ENCODE peak calls at places on chromosomes 4 and X, in four cellular contexts. One of them, this sample, is unnamed.

GRCh38 chrX:103586314-103586646 is 965 bp downstream of the TCEAL4 start:
- DNase-seq in SK-N-SH: peak; percentile 6
- DNase-seq in H1: no peak
- DNase-seq in GM12878: no peak
- DNase-seq in this sample: no peak

GRCh38 chr4:75633846-75634245 is 3.5 kb upstream of the CDKL2 start:
- DNase-seq in GM12878: no peak
- DNase-seq in SK-N-SH: no peak
- DNase-seq in H1: no peak
- DNase-seq in this sample: no peak

GRCh38 chr4:83255584-83255983 is 29.0 kb downstream of the COQ2 start:
- DNase-seq in H1: no peak
- DNase-seq in SK-N-SH: no peak
- DNase-seq in GM12878: no peak
- DNase-seq in this sample: no peak

GRCh38 chrX:16828126-16828908 is 41.8 kb downstream of the RBBP7 start:
- DNase-seq in GM12878: no peak
- DNase-seq in SK-N-SH: no peak
- DNase-seq in H1: no peak
- DNase-seq in this sample: no peak

GRCh38 chr4:1746265-1746691 is 25.0 kb downstream of the TACC3 start:
- DNase-seq in SK-N-SH: peak; percentile 96
- DNase-seq in GM12878: no peak
- DNase-seq in H1: peak; percentile 85
- DNase-seq in this sample: peak; percentile 86

GRCh38 chr4:44985152-44985551 is 258.8 kb upstream of the GNPDA2 start:
- DNase-seq in H1: no peak
- DNase-seq in SK-N-SH: no peak
- DNase-seq in GM12878: no peak
- DNase-seq in this sample: no peak

GRCh38 chr4:38856524-38857337 is at the start of gene TLR6:
- DNase-seq in H1: no peak
- DNase-seq in GM12878: peak; percentile 91
- DNase-seq in SK-N-SH: peak; percentile 51
- DNase-seq in this sample: peak; percentile 51

GRCh38 chrX:625137-625691 is 5.4 kb upstream of the SHOX start:
- DNase-seq in GM12878: no peak
- DNase-seq in H1: no peak
- DNase-seq in SK-N-SH: no peak
- DNase-seq in this sample: no peak

GRCh38 chrX:55074851-55075467 is at the start of gene PAGE2B:
- DNase-seq in GM12878: no peak
- DNase-seq in H1: no peak
- DNase-seq in SK-N-SH: no peak
- DNase-seq in this sample: peak; percentile 8

GRCh38 chrX:150199181-150199580 is 163.9 kb upstream of the MAMLD1 start:
- DNase-seq in H1: no peak
- DNase-seq in GM12878: no peak
- DNase-seq in SK-N-SH: no peak
- DNase-seq in this sample: no peak

GRCh38 chr4:185532327-185532726 is 3.0 kb downstream of the PDLIM3 start:
- DNase-seq in GM12878: no peak
- DNase-seq in H1: no peak
- DNase-seq in SK-N-SH: peak; percentile 16
- DNase-seq in this sample: no peak

GRCh38 chrX:137695405-137695804 is 129.5 kb downstream of the ZIC3 start:
- DNase-seq in SK-N-SH: no peak
- DNase-seq in GM12878: no peak
- DNase-seq in H1: no peak
- DNase-seq in this sample: no peak

GRCh38 chr4:41757521-41758156 is 9.1 kb upstream of the PHOX2B start:
- DNase-seq in GM12878: no peak
- DNase-seq in H1: no peak
- DNase-seq in SK-N-SH: no peak
- DNase-seq in this sample: no peak

DNA sequence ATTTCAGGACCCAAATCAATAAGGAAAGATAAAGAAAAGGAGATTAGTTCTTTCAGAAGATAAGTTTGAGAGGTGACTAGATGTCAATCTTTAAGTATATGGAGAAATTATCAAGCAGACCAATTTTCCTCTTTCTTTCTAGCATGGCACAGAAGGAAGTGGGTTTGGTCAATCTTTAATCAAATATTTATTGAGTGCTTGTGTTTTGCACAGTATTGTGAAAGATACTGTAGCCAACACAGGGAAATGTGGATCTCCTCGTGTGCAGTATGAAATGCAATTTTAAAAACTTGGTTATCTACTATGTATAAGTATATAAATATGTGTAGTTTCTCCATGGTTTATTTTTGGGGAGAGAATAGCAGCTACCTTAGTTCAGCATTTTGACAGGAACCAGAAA is 655.2 kb downstream of the RAPGEF2 start:
- DNase-seq in SK-N-SH: no peak
- DNase-seq in GM12878: no peak
- DNase-seq in H1: no peak
- DNase-seq in this sample: no peak
- TF ChIP-seq NRF1 in SK-N-SH: no peak
- TF ChIP-seq NRF1 in GM12878: no peak
- TF ChIP-seq NRF1 in H1: no peak
- TF ChIP-seq NRF1 in this sample: no peak

GRCh38 chr4:61555789-61556188 is 355.7 kb downstream of the ADGRL3 start:
- DNase-seq in H1: no peak
- DNase-seq in SK-N-SH: no peak
- DNase-seq in GM12878: no peak
- DNase-seq in this sample: no peak
- TF ChIP-seq NRF1 in H1: no peak
- TF ChIP-seq NRF1 in SK-N-SH: no peak
- TF ChIP-seq NRF1 in GM12878: no peak
- TF ChIP-seq NRF1 in this sample: no peak

GRCh38 chr4:10981611-10982010 is 297.0 kb upstream of the CLNK start:
- DNase-seq in H1: no peak
- DNase-seq in SK-N-SH: no peak
- DNase-seq in GM12878: no peak
- DNase-seq in this sample: no peak

GRCh38 chr4:10983885-10984284 is 299.3 kb upstream of the CLNK start:
- DNase-seq in H1: no peak
- DNase-seq in SK-N-SH: no peak
- DNase-seq in GM12878: no peak
- DNase-seq in this sample: no peak

GRCh38 chr4:10982305-10982704 is 297.7 kb upstream of the CLNK start:
- DNase-seq in H1: no peak
- DNase-seq in SK-N-SH: no peak
- DNase-seq in GM12878: no peak
- DNase-seq in this sample: no peak

GRCh38 chr4:10984815-10985214 is 300.2 kb upstream of the CLNK start:
- DNase-seq in GM12878: no peak
- DNase-seq in SK-N-SH: no peak
- DNase-seq in H1: no peak
- DNase-seq in this sample: no peak

DNA sequence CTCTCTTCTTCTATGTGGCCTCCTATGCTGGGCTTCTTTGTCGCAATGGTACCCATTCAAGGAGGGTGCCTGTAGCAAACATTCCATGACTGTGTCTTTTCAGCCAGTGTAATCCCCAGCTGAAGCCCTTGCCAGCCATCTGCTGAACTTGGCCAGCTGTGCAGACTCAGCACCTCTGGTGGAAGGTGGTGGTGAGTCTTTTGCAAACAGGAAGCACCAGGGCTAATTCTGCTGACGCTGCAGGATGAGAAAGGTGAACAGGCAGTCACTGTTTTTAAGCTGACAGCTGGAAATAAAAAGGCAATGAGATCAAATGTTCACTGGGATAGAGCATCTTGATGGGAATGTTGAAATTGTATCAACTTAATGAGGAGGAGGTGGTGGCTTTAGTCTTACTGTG is 298.7 kb upstream of the CLNK start:
- DNase-seq in GM12878: no peak
- DNase-seq in H1: no peak
- DNase-seq in SK-N-SH: no peak
- DNase-seq in this sample: no peak
- TF ChIP-seq NRF1 in GM12878: no peak
- TF ChIP-seq NRF1 in H1: no peak
- TF ChIP-seq NRF1 in SK-N-SH: no peak
- TF ChIP-seq NRF1 in this sample: no peak

DNA sequence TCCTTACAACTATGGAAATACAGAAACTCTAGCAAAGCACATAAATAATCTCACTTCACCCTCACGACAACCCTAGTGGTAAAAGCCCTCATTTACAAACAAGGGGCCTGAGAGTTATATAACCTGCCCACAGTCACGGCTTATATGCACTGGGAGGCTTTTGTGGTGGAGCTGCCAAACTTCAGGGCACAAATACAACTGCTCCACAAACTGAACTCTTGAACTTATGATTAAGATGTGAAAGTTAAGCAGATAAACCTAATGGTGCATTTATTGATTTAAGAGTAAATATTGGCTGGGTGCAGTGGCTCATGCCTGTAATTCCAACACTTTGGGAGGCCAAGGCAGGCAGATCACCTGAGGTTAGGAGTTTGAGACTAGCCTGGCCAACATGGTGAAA is 19.0 kb downstream of the SLC2A9 start:
- DNase-seq in GM12878: no peak
- DNase-seq in H1: no peak
- DNase-seq in SK-N-SH: no peak
- DNase-seq in this sample: no peak
- TF ChIP-seq NRF1 in GM12878: no peak
- TF ChIP-seq NRF1 in H1: no peak
- TF ChIP-seq NRF1 in SK-N-SH: no peak
- TF ChIP-seq NRF1 in this sample: no peak